ENCODE peak calls at places on chromosomes 5 and 9, in nine cellular contexts. A, R, O, P, W, N, B, T and Z are unnamed samples.

GRCh38 chr5:58902305-58902704 is 319.4 kb downstream of the RAB3C start:
- DNase-seq in T (no peak), P (no peak), W (no peak), R (no peak), O (no peak), A (no peak), N (no peak), B (no peak), Z (no peak)

GRCh38 chr5:140926211-140926902 is at the start of gene PCDHAC1:
- DNase-seq in T (peak), N (peak), O (peak), A (peak), B (peak), R (peak), P (no peak), W (peak), Z (no peak)

GRCh38 chr9:136537896-136538598 is 7.8 kb downstream of the NOTCH1 start:
- DNase-seq in W (peak), O (no peak), B (no peak), R (no peak), P (no peak), A (peak), N (no peak), T (no peak), Z (no peak)

GRCh38 chr5:44388504-44389409 is 463 bp downstream of the FGF10 start:
- DNase-seq in P (no peak), O (no peak), T (peak), N (peak), B (peak), R (no peak), W (peak), A (peak), Z (no peak)

GRCh38 chr5:61357745-61358144 is 25.7 kb downstream of the ZSWIM6 start:
- DNase-seq in R (no peak), W (peak), A (no peak), O (no peak), N (peak), T (no peak), P (no peak), B (no peak), Z (no peak)

GRCh38 chr5:138635268-138635667 is 60.1 kb upstream of the HSPA9 start:
- DNase-seq in W (peak), N (no peak), O (no peak), R (no peak), A (no peak), P (no peak), T (no peak), B (peak), Z (no peak)

GRCh38 chr5:80284720-80285119 is 28.9 kb upstream of the SERINC5 start:
- DNase-seq in P (no peak), O (no peak), T (no peak), B (no peak), A (no peak), R (no peak), N (no peak), W (no peak), Z (no peak)

GRCh38 chr9:126836216-126836615 is 24.2 kb upstream of the ZBTB34 start:
- DNase-seq in B (no peak), N (no peak), T (no peak), W (no peak), A (no peak), P (no peak), O (no peak), R (no peak), Z (no peak)

GRCh38 chr9:119963798-119964372 is 594.6 kb upstream of the BRINP1 start:
- DNase-seq in N (peak), R (no peak), B (peak), P (peak), W (peak), O (peak), T (peak), A (peak), Z (no peak)

GRCh38 chr5:95723632-95724369 is 7.3 kb upstream of the RHOBTB3 start:
- DNase-seq in R (no peak), P (no peak), O (no peak), W (peak), T (no peak), A (no peak), N (no peak), B (no peak), Z (no peak)

GRCh38 chr5:171142617-171143016 is 166.4 kb upstream of the TLX3 start:
- DNase-seq in A (no peak), O (no peak), R (no peak), W (no peak), B (no peak), T (no peak), P (no peak), N (no peak), Z (no peak)

GRCh38 chr9:3125602-3126392 is 281.9 kb upstream of the PUM3 start:
- DNase-seq in R (no peak), O (no peak), P (no peak), N (no peak), W (peak), T (no peak), A (no peak), B (no peak), Z (no peak)

GRCh38 chr5:88480245-88480644 is 211.6 kb upstream of the TMEM161B start:
- DNase-seq in B (peak), O (no peak), T (no peak), A (no peak), R (no peak), N (no peak), P (no peak), W (no peak), Z (no peak)

GRCh38 chr9:116087246-116087645 is 66.3 kb upstream of the PAPPA start:
- DNase-seq in N (no peak), A (no peak), B (peak), P (peak), O (peak), T (no peak), R (no peak), W (peak), Z (no peak)

GRCh38 chr5:175836741-175837729 is 34.3 kb upstream of the CPLX2 start:
- DNase-seq in R (no peak), W (no peak), P (no peak), N (no peak), T (no peak), A (no peak), B (no peak), O (no peak), Z (no peak)

GRCh38 chr5:149724130-149724850 is 5.8 kb upstream of the PPARGC1B start:
- DNase-seq in A (no peak), P (no peak), W (no peak), B (no peak), O (no peak), T (no peak), R (no peak), N (no peak), Z (no peak)

GRCh38 chr9:100443781-100444768 is 17.1 kb downstream of the MSANTD3 start:
- DNase-seq in T (no peak), O (no peak), W (peak), A (no peak), R (no peak), N (no peak), B (no peak), P (no peak), Z (no peak)

GRCh38 chr5:107808671-107809137 is 138.0 kb upstream of the EFNA5 start:
- DNase-seq in O (no peak), B (peak), N (peak), P (no peak), T (no peak), A (peak), W (no peak), R (no peak), Z (no peak)

GRCh38 chr9:35675732-35676392 is 2.1 kb downstream of the CA9 start:
- DNase-seq in N (peak), W (peak), B (no peak), A (peak), P (no peak), R (no peak), T (no peak), O (no peak), Z (peak)

GRCh38 chr5:38286038-38286437 is 27.7 kb downstream of the EGFLAM start:
- DNase-seq in N (no peak), T (no peak), P (no peak), O (no peak), A (no peak), W (no peak), R (no peak), B (no peak), Z (no peak)

GRCh38 chr5:102754499-102755424 is at the start of gene PAM:
- DNase-seq in P (no peak), N (peak), W (peak), R (peak), T (peak), A (peak), B (peak), O (peak), Z (peak)

GRCh38 chr9:129373361-129373760 is 195.3 kb upstream of the IER5L start:
- DNase-seq in R (no peak), B (no peak), T (no peak), N (no peak), W (no peak), P (no peak), O (no peak), A (no peak), Z (no peak)

GRCh38 chr5:141506381-141507155 is 17.7 kb downstream of the PCDHGC5 start:
- DNase-seq in O (no peak), W (no peak), R (no peak), A (no peak), B (no peak), N (no peak), T (no peak), P (no peak), Z (no peak)

GRCh38 chr5:124670672-124671592 is 75.5 kb downstream of the ZNF608 start:
- DNase-seq in O (no peak), N (no peak), P (no peak), A (no peak), T (no peak), W (no peak), B (no peak), R (no peak), Z (no peak)

GRCh38 chr9:35611230-35611797 is 6.3 kb downstream of the TESK1 start:
- DNase-seq in R (no peak), O (peak), A (peak), N (peak), W (peak), T (peak), P (no peak), B (peak), Z (peak)

GRCh38 chr5:164073013-164073535 is 567.7 kb downstream of the MAT2B start:
- DNase-seq in R (no peak), O (no peak), N (no peak), A (peak), B (no peak), W (no peak), T (no peak), P (no peak), Z (no peak)

GRCh38 chr5:66742083-66742895 is 146.1 kb downstream of the MAST4 start:
- DNase-seq in T (no peak), P (no peak), O (peak), A (no peak), B (peak), R (no peak), N (peak), W (no peak), Z (no peak)

GRCh38 chr5:100430268-100430900 is 104.8 kb upstream of the FAM174A start:
- DNase-seq in N (peak), P (peak), R (no peak), O (peak), T (peak), W (peak), A (peak), B (peak), Z (peak)

GRCh38 chr5:151923865-151924264 is 786 bp downstream of the GLRA1 start:
- DNase-seq in P (no peak), O (no peak), R (no peak), A (peak), T (peak), N (peak), B (no peak), W (peak), Z (no peak)

GRCh38 chr5:169826618-169827017 is 153.7 kb downstream of the INSYN2B start:
- DNase-seq in W (peak), T (no peak), R (no peak), B (no peak), A (no peak), O (no peak), N (no peak), P (no peak), Z (no peak)

GRCh38 chr9:11338130-11338529 is 725.3 kb upstream of the PTPRD start:
- DNase-seq in P (no peak), O (no peak), N (no peak), B (no peak), T (no peak), A (no peak), W (no peak), R (no peak), Z (no peak)

GRCh38 chr5:39638803-39639202 is 214.0 kb upstream of the DAB2 start:
- DNase-seq in P (no peak), R (no peak), N (no peak), T (no peak), W (peak), B (no peak), A (no peak), O (no peak), Z (no peak)

GRCh38 chr5:93677344-93678021 is 63.9 kb downstream of the POU5F2 start:
- DNase-seq in R (no peak), B (peak), O (peak), P (peak), W (peak), A (no peak), T (peak), N (peak), Z (no peak)

GRCh38 chr5:178232124-178232919 is at the start of gene PHYKPL:
- DNase-seq in R (peak), O (peak), P (no peak), T (peak), N (peak), W (peak), B (peak), A (peak), Z (peak)

GRCh38 chr5:120298981-120299380 is 165.1 kb upstream of the PRR16 start:
- DNase-seq in A (no peak), N (no peak), W (no peak), R (no peak), P (no peak), O (no peak), B (no peak), T (no peak), Z (no peak)

GRCh38 chr9:94655739-94656138 is 16.4 kb upstream of the FBP1 start:
- DNase-seq in A (no peak), T (no peak), B (no peak), N (no peak), R (no peak), P (no peak), W (no peak), O (no peak), Z (no peak)

GRCh38 chr5:151095341-151096000 is 14.6 kb upstream of the TNIP1 start:
- DNase-seq in W (peak), P (no peak), R (no peak), B (peak), T (no peak), A (no peak), O (no peak), N (no peak), Z (no peak)

GRCh38 chr9:122386316-122386872 is 15.6 kb downstream of the PTGS1 start:
- DNase-seq in B (no peak), A (no peak), P (no peak), W (no peak), T (no peak), R (no peak), N (no peak), O (no peak), Z (no peak)

GRCh38 chr5:72129730-72130129 is 22.5 kb downstream of the MAP1B start:
- DNase-seq in A (no peak), T (no peak), P (no peak), N (no peak), W (peak), B (no peak), R (no peak), O (no peak), Z (no peak)

GRCh38 chr9:134705786-134706185 is 64.2 kb downstream of the COL5A1 start:
- DNase-seq in A (no peak), B (no peak), W (no peak), P (no peak), N (no peak), O (no peak), T (no peak), R (no peak), Z (no peak)

GRCh38 chr9:134707731-134708671 is 66.4 kb downstream of the COL5A1 start:
- DNase-seq in P (no peak), N (no peak), A (no peak), O (no peak), W (no peak), R (no peak), B (no peak), T (no peak), Z (no peak)

GRCh38 chr9:134704499-134704898 is 62.9 kb downstream of the COL5A1 start:
- DNase-seq in A (no peak), B (no peak), R (no peak), P (no peak), W (no peak), T (no peak), O (no peak), N (no peak), Z (no peak)

GRCh38 chr9:134707031-134707680 is 65.6 kb downstream of the COL5A1 start:
- DNase-seq in A (peak), R (no peak), W (peak), O (peak), B (peak), N (no peak), P (peak), T (peak), Z (no peak)

GRCh38 chr9:134706522-134706921 is 64.9 kb downstream of the COL5A1 start:
- DNase-seq in O (no peak), R (no peak), P (no peak), N (no peak), A (no peak), T (no peak), W (peak), B (no peak), Z (no peak)
- H3K27ac ChIP-seq in O (peak), R (peak), P (peak), N (no peak), A (peak), T (peak), W (peak), B (no peak), Z (no peak)

DNA sequence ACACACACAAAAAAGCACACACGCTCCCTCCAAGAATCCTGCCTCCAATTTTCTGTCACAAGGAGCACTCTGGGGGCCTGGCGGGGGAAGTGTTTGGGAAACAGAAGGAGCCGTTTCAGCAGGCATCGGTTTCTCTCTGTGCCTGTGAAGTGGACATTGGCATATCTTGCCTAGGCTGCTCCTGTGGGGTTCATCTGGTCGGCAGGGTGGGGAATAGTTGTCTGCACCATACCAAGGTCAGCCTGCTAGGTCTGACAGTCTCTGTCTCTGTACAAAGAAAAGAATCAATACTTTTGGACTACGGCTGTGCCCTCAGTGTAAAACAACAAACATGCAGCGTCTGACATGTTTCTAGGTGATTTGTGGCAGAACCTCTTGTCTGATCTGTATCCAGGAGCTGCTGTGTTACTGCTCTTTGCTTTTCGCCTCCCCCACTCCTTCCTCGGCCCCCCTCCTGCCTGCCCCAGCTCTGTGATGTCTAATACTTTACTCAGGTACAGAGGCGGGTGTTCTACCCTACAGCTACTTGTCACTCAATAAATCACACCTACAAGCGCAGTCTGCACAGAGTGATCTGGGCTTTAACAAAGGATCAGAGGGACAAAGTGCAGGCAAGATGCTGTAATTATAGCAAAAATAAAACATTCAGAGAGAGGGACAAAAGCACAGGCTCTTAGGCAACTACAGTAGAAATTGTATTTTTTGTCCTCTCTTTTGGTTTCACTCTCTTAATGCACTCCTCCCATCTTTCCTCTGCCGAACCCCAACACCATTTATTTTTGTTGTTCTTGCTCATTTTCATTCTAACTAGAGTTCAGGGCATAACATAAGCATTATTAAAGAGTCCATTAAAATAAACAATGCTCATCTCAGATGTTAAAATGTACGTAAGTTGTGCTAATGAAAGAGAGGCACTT is 216.7 kb downstream of the BNC2 start:
- DNase-seq in A (peak), N (no peak), B (no peak), R (no peak), T (no peak), W (no peak), P (no peak), O (no peak), Z (no peak)
- H3K27ac ChIP-seq in A (peak), N (no peak), B (no peak), R (no peak), T (no peak), W (no peak), P (peak), O (peak), Z (no peak)

GRCh38 chr9:113886471-113886870 is 10.4 kb downstream of the ZNF618 start:
- DNase-seq in T (peak), W (peak), P (no peak), A (no peak), B (no peak), O (no peak), N (no peak), R (no peak), Z (no peak)
- H3K27ac ChIP-seq in T (no peak), W (no peak), P (no peak), A (peak), B (peak), O (peak), N (no peak), R (peak), Z (no peak)

GRCh38 chr5:611731-612486 is at the start of gene CEP72:
- DNase-seq in T (peak), N (peak), R (peak), B (peak), W (peak), A (peak), O (peak), P (peak), Z (peak)
- H3K27ac ChIP-seq in T (peak), N (no peak), R (peak), B (peak), W (no peak), A (peak), O (peak), P (no peak), Z (peak)